ENCODE peak calls at places on chromosome 1, in nine cellular contexts. One of them, this sample, is unnamed.
A peak's percentile ranks its signal among the peaks of the same experiment; 100 is the strongest.

GRCh38 chr1:230797376-230798186 is 50.4 kb downstream of the CAPN9 start:
- DNase-seq in MV-4-11: peak; percentile 24
- DNase-seq in stimulated activated CD8-positive, alpha-beta memory T cell treated with anti-CD3 and anti-CD28 coated beads, Interleukin-4, amount 100 ng/mL, for 4 hours: no peak
- DNase-seq in AG08396: peak; percentile 69
- DNase-seq in endothelial cell: peak; percentile 61
- DNase-seq in EL: peak; percentile 70
- DNase-seq in AG08395: peak; percentile 78
- DNase-seq in lower lobe of right lung: no peak
- DNase-seq in Daoy: peak; percentile 49
- DNase-seq in this sample: peak; percentile 73

GRCh38 chr1:174938306-174939000 is 61.3 kb upstream of the CACYBP start:
- DNase-seq in MV-4-11: peak; percentile 46
- DNase-seq in stimulated activated CD8-positive, alpha-beta memory T cell treated with anti-CD3 and anti-CD28 coated beads, Interleukin-4, amount 100 ng/mL, for 4 hours: no peak
- DNase-seq in AG08396: no peak
- DNase-seq in endothelial cell: no peak
- DNase-seq in EL: no peak
- DNase-seq in AG08395: no peak
- DNase-seq in lower lobe of right lung: no peak
- DNase-seq in Daoy: no peak
- DNase-seq in this sample: no peak

GRCh38 chr1:240465531-240465940 is 146.4 kb downstream of the GREM2 start:
- DNase-seq in MV-4-11: no peak
- DNase-seq in stimulated activated CD8-positive, alpha-beta memory T cell treated with anti-CD3 and anti-CD28 coated beads, Interleukin-4, amount 100 ng/mL, for 4 hours: no peak
- DNase-seq in AG08396: no peak
- DNase-seq in endothelial cell: peak; percentile 19
- DNase-seq in EL: no peak
- DNase-seq in AG08395: no peak
- DNase-seq in lower lobe of right lung: no peak
- DNase-seq in Daoy: no peak
- DNase-seq in this sample: no peak

GRCh38 chr1:156746716-156747631 is 4.5 kb downstream of the HDGF start:
- DNase-seq in MV-4-11: peak; percentile 27
- DNase-seq in stimulated activated CD8-positive, alpha-beta memory T cell treated with anti-CD3 and anti-CD28 coated beads, Interleukin-4, amount 100 ng/mL, for 4 hours: no peak
- DNase-seq in AG08396: peak; percentile 93
- DNase-seq in endothelial cell: peak; percentile 91
- DNase-seq in EL: peak; percentile 94
- DNase-seq in AG08395: peak; percentile 97
- DNase-seq in lower lobe of right lung: peak; percentile 94
- DNase-seq in Daoy: peak; percentile 94
- DNase-seq in this sample: peak; percentile 92

GRCh38 chr1:118987431-118988185 is 535 bp downstream of the TBX15 start:
- DNase-seq in MV-4-11: no peak
- DNase-seq in stimulated activated CD8-positive, alpha-beta memory T cell treated with anti-CD3 and anti-CD28 coated beads, Interleukin-4, amount 100 ng/mL, for 4 hours: no peak
- DNase-seq in AG08396: no peak
- DNase-seq in endothelial cell: peak; percentile 70
- DNase-seq in EL: peak; percentile 70
- DNase-seq in AG08395: peak; percentile 50
- DNase-seq in lower lobe of right lung: no peak
- DNase-seq in Daoy: peak; percentile 82
- DNase-seq in this sample: no peak

GRCh38 chr1:161374373-161374772 is 6.7 kb upstream of the CFAP126 start:
- DNase-seq in MV-4-11: peak; percentile 37
- DNase-seq in stimulated activated CD8-positive, alpha-beta memory T cell treated with anti-CD3 and anti-CD28 coated beads, Interleukin-4, amount 100 ng/mL, for 4 hours: no peak
- DNase-seq in AG08396: no peak
- DNase-seq in endothelial cell: no peak
- DNase-seq in EL: peak; percentile 13
- DNase-seq in AG08395: no peak
- DNase-seq in lower lobe of right lung: no peak
- DNase-seq in Daoy: no peak
- DNase-seq in this sample: peak; percentile 29

GRCh38 chr1:54768093-54768492 is 3.8 kb upstream of the PARS2 start:
- DNase-seq in MV-4-11: no peak
- DNase-seq in stimulated activated CD8-positive, alpha-beta memory T cell treated with anti-CD3 and anti-CD28 coated beads, Interleukin-4, amount 100 ng/mL, for 4 hours: no peak
- DNase-seq in AG08396: no peak
- DNase-seq in endothelial cell: peak; percentile 20
- DNase-seq in EL: peak; percentile 9
- DNase-seq in AG08395: no peak
- DNase-seq in lower lobe of right lung: no peak
- DNase-seq in Daoy: no peak
- DNase-seq in this sample: peak; percentile 12

GRCh38 chr1:9262096-9262495 is 27.5 kb downstream of the H6PD start:
- DNase-seq in MV-4-11: no peak
- DNase-seq in stimulated activated CD8-positive, alpha-beta memory T cell treated with anti-CD3 and anti-CD28 coated beads, Interleukin-4, amount 100 ng/mL, for 4 hours: no peak
- DNase-seq in AG08396: no peak
- DNase-seq in endothelial cell: no peak
- DNase-seq in EL: no peak
- DNase-seq in AG08395: no peak
- DNase-seq in lower lobe of right lung: no peak
- DNase-seq in Daoy: no peak
- DNase-seq in this sample: no peak

GRCh38 chr1:170807432-170807831 is 127.9 kb upstream of the MROH9 start:
- DNase-seq in MV-4-11: peak; percentile 6
- DNase-seq in stimulated activated CD8-positive, alpha-beta memory T cell treated with anti-CD3 and anti-CD28 coated beads, Interleukin-4, amount 100 ng/mL, for 4 hours: no peak
- DNase-seq in AG08396: peak; percentile 35
- DNase-seq in endothelial cell: no peak
- DNase-seq in EL: peak; percentile 80
- DNase-seq in AG08395: peak; percentile 67
- DNase-seq in lower lobe of right lung: no peak
- DNase-seq in Daoy: peak; percentile 61
- DNase-seq in this sample: peak; percentile 71

GRCh38 chr1:8127201-8127641 is 101.1 kb upstream of the ERRFI1 start:
- DNase-seq in MV-4-11: peak; percentile 84
- DNase-seq in stimulated activated CD8-positive, alpha-beta memory T cell treated with anti-CD3 and anti-CD28 coated beads, Interleukin-4, amount 100 ng/mL, for 4 hours: no peak
- DNase-seq in AG08396: no peak
- DNase-seq in endothelial cell: no peak
- DNase-seq in EL: no peak
- DNase-seq in AG08395: no peak
- DNase-seq in lower lobe of right lung: no peak
- DNase-seq in Daoy: no peak
- DNase-seq in this sample: peak; percentile 57

GRCh38 chr1:56148466-56149193 is 430.7 kb downstream of the PLPP3 start:
- DNase-seq in MV-4-11: no peak
- DNase-seq in stimulated activated CD8-positive, alpha-beta memory T cell treated with anti-CD3 and anti-CD28 coated beads, Interleukin-4, amount 100 ng/mL, for 4 hours: no peak
- DNase-seq in AG08396: no peak
- DNase-seq in endothelial cell: no peak
- DNase-seq in EL: no peak
- DNase-seq in AG08395: no peak
- DNase-seq in lower lobe of right lung: no peak
- DNase-seq in Daoy: no peak
- DNase-seq in this sample: no peak

GRCh38 chr1:93798301-93798700 is 80.7 kb downstream of the DNTTIP2 start:
- DNase-seq in MV-4-11: no peak
- DNase-seq in stimulated activated CD8-positive, alpha-beta memory T cell treated with anti-CD3 and anti-CD28 coated beads, Interleukin-4, amount 100 ng/mL, for 4 hours: no peak
- DNase-seq in AG08396: peak; percentile 71
- DNase-seq in endothelial cell: no peak
- DNase-seq in EL: peak; percentile 95
- DNase-seq in AG08395: peak; percentile 70
- DNase-seq in lower lobe of right lung: no peak
- DNase-seq in Daoy: peak; percentile 75
- DNase-seq in this sample: peak; percentile 85

This sample was measured in fibroblast of mammary gland.